ENCODE peak calls at places on chromosomes 11 and 22, in eight cellular contexts. O, Y, W, C, F, S, B and Q are unnamed samples.

GRCh38 chr11:17992916-17993315 is 19.9 kb downstream of the SERGEF start:
- DNase-seq in O (no peak), Y (no peak), W (no peak), C (no peak), F (no peak), S (no peak), B (no peak), Q (no peak)

GRCh38 chr11:44456544-44457270 is 108.8 kb upstream of the CD82 start:
- DNase-seq in O (no peak), Y (no peak), W (no peak), C (peak; percentile 22), F (no peak), S (no peak), B (no peak), Q (no peak)

GRCh38 chr11:120801801-120802689 is 221.9 kb upstream of the TBCEL start:
- DNase-seq in O (peak; percentile 50), Y (peak; percentile 63), W (peak; percentile 44), C (peak; percentile 70), F (peak; percentile 28), S (peak; percentile 36), B (no peak), Q (peak; percentile 42)

GRCh38 chr11:79174045-79175008 is 266.5 kb downstream of the TENM4 start:
- DNase-seq in O (no peak), Y (no peak), W (no peak), C (no peak), F (no peak), S (no peak), B (no peak), Q (no peak)

GRCh38 chr11:30025396-30026139 is 8.7 kb upstream of the KCNA4 start:
- DNase-seq in O (no peak), Y (no peak), W (no peak), C (no peak), F (no peak), S (no peak), B (no peak), Q (no peak)

GRCh38 chr11:134139873-134140331 is 71.0 kb downstream of the JAM3 start:
- DNase-seq in O (no peak), Y (peak; percentile 65), W (no peak), C (no peak), F (peak; percentile 58), S (peak; percentile 77), B (no peak), Q (peak; percentile 67)

GRCh38 chr11:122399375-122399774 is 256.1 kb upstream of the UBASH3B start:
- DNase-seq in O (no peak), Y (no peak), W (no peak), C (no peak), F (no peak), S (no peak), B (no peak), Q (no peak)

GRCh38 chr22:31550871-31551370 is 54.6 kb downstream of the SFI1 start:
- DNase-seq in O (no peak), Y (no peak), W (no peak), C (no peak), F (no peak), S (no peak), B (no peak), Q (no peak)

GRCh38 chr11:15145151-15145550 is 30.4 kb downstream of the INSC start:
- DNase-seq in O (no peak), Y (no peak), W (no peak), C (no peak), F (no peak), S (no peak), B (no peak), Q (no peak)

GRCh38 chr11:86234831-86235461 is 9.6 kb upstream of the EED start:
- DNase-seq in O (no peak), Y (no peak), W (no peak), C (no peak), F (no peak), S (no peak), B (no peak), Q (no peak)

GRCh38 chr11:68843052-68843561 is 1.4 kb upstream of the CPT1A start:
- DNase-seq in O (no peak), Y (no peak), W (no peak), C (no peak), F (no peak), S (peak; percentile 81), B (no peak), Q (no peak)

DNA sequence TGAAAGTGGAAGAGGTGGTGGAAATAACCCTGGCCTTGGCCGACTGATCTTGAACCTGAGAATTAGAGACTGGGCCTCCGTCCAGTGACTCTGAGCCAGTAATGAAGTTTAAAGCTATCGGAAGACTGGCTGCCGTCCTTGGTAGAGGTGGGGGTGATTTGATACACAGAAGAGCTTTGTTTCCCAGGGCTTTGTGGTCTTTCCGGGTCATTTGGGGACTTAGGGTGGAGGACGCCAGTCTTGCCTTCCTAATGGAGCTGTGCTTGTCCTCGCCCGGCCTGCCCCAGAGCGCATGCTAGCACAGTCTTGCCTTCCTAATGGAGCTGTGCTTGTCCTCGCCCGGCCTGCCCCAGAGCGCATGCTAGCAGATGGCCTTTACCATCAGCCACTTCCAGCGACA is 65.8 kb downstream of the ST3GAL4 start:
- DNase-seq in O (no peak), Y (no peak), W (peak; percentile 47), C (no peak), F (no peak), S (no peak), B (peak; percentile 25), Q (no peak)
- H3K27ac ChIP-seq in O (peak overlapping the region; percentile 43), Y (peak overlapping the region; percentile 34), W (peak overlapping the region; percentile 84), C (peak overlapping the region; percentile 48), F (no peak overlapping the region), S (no peak overlapping the region), B (no peak overlapping the region), Q (peak overlapping the region; percentile 28)

GRCh38 chr11:60921259-60921658 is 3.0 kb upstream of the TMEM132A start:
- DNase-seq in O (no peak), Y (no peak), W (no peak), C (peak; percentile 46), F (no peak), S (no peak), B (peak; percentile 8), Q (no peak)
- H3K4me1 ChIP-seq in O (no peaks in the 10 kb centered on the region), Y (peaks cover 37% of the 10 kb centered on the region), W (peaks cover 41% of the 10 kb centered on the region), C (peaks cover 59% of the 10 kb centered on the region), F (peaks cover 27% of the 10 kb centered on the region), S (peaks cover 23% of the 10 kb centered on the region), B (peaks cover 53% of the 10 kb centered on the region), Q (peaks cover 46% of the 10 kb centered on the region)

GRCh38 chr11:57649826-57650738 is at the start of gene YPEL4:
- DNase-seq in O (peak; percentile 50), Y (no peak), W (peak; percentile 55), C (peak; percentile 87), F (no peak), S (peak; percentile 76), B (peak; percentile 66), Q (peak; percentile 62)

GRCh38 chr11:57647368-57647767 is 2.3 kb downstream of the YPEL4 start:
- DNase-seq in O (no peak), Y (no peak), W (no peak), C (no peak), F (no peak), S (no peak), B (no peak), Q (no peak)

GRCh38 chr11:57648791-57649735 is 649 bp downstream of the YPEL4 start:
- DNase-seq in O (no peak), Y (no peak), W (no peak), C (no peak), F (no peak), S (no peak), B (no peak), Q (no peak)

GRCh38 chr11:57646756-57647303 is 2.9 kb downstream of the YPEL4 start:
- DNase-seq in O (no peak), Y (no peak), W (no peak), C (no peak), F (no peak), S (no peak), B (no peak), Q (no peak)

GRCh38 chr11:57647960-57648776 is 1.5 kb downstream of the YPEL4 start:
- DNase-seq in O (peak; percentile 41), Y (no peak), W (no peak), C (no peak), F (no peak), S (no peak), B (no peak), Q (no peak)
- H3K4me3 ChIP-seq in O (no peak overlapping the region), Y (no peak overlapping the region), W (peak overlapping the region; percentile 27), C (peak overlapping the region; percentile 47), F (no peak overlapping the region), S (no peak overlapping the region), B (no peak overlapping the region), Q (peak overlapping the region; percentile 52)

DNA sequence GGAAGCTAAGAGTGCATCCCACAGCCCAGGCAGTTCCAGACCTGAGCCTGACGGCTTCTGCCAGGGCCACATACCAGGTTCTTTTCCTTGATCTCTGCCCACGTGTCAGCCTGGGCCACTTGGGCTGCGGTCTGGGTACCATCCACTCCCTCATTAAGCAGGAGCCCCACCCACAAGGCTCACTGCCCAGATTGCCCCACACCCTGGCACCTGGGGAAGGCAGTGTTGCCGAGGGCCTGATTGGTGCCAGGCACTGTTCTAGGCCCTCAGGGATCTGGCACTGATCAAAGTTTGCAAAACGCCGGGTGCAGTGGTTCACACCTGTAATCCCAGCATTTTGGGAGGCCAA is 15.4 kb downstream of the GGA1 start:
- DNase-seq in O (peak; percentile 60), Y (no peak), W (no peak), C (peak; percentile 77), F (no peak), S (no peak), B (no peak), Q (no peak)
- H3K27ac ChIP-seq in O (no peak overlapping the region), Y (no peak overlapping the region), W (peak overlapping the region; percentile 58), C (no peak overlapping the region), F (no peak overlapping the region), S (peak overlapping the region; percentile 81), B (no peak overlapping the region), Q (peak overlapping the region; percentile 90)

GRCh38 chr11:11973361-11973800 is 35.0 kb downstream of the DKK3 start:
- DNase-seq in O (peak; percentile 57), Y (no peak), W (peak; percentile 73), C (no peak), F (no peak), S (no peak), B (peak; percentile 73), Q (peak; percentile 90)

GRCh38 chr11:11975201-11976092 is 33.0 kb downstream of the DKK3 start:
- DNase-seq in O (no peak), Y (no peak), W (no peak), C (no peak), F (no peak), S (no peak), B (peak; percentile 47), Q (no peak)

GRCh38 chr11:11972148-11972547 is 36.3 kb downstream of the DKK3 start:
- DNase-seq in O (no peak), Y (no peak), W (no peak), C (no peak), F (no peak), S (no peak), B (no peak), Q (no peak)

GRCh38 chr11:11972942-11973341 is 35.5 kb downstream of the DKK3 start:
- DNase-seq in O (no peak), Y (no peak), W (no peak), C (no peak), F (no peak), S (no peak), B (no peak), Q (no peak)

GRCh38 chr11:11973866-11974265 is 34.6 kb downstream of the DKK3 start:
- DNase-seq in O (no peak), Y (no peak), W (no peak), C (no peak), F (no peak), S (no peak), B (no peak), Q (no peak)
- H3K4me1 ChIP-seq in O (peaks cover 5% of the 10 kb centered on the region), Y (peaks cover 34% of the 10 kb centered on the region), W (peaks cover 96% of the 10 kb centered on the region), C (peaks cover 86% of the 10 kb centered on the region), F (peaks cover 6% of the 10 kb centered on the region), S (no peaks in the 10 kb centered on the region), B (peaks cover 27% of the 10 kb centered on the region), Q (peaks cover 95% of the 10 kb centered on the region)

GRCh38 chr22:22571862-22572261 is 12.8 kb upstream of the PRAME start:
- DNase-seq in O (no peak), Y (no peak), W (no peak), C (no peak), F (no peak), S (no peak), B (no peak), Q (no peak)
- H3K4me3 ChIP-seq in O (no peak overlapping the region), Y (no peak overlapping the region), W (no peak overlapping the region), C (no peak overlapping the region), F (no peak overlapping the region), S (no peak overlapping the region), B (no peak overlapping the region), Q (no peak overlapping the region)